ENCODE peak calls at places on chromosomes 1 and 21, in six cellular contexts. G is small intestine; H is body of pancreas; R is stimulated activated CD4-positive, alpha-beta T cell treated with anti-CD3 and anti-CD28 coated beads, Interleukin-4, amount 100 ng/mL, for 48 hours; M is activated T-helper 1 cell treated with anti-CD3 and anti-CD28 coated beads, Interleukin-12 subunit alpha, Interleukin-12 subunit beta, Interleukin-2, Interleukin-4 antibody, amounts not matched to agents 30 ng/mL and 10 ng/mL and 1 ng/mL, durations not matched to agents 14 hours and 24 hours and 36 hours; K is germinal center. E is an unnamed sample.

GRCh38 chr1:22321917-22322316 is 129.7 kb upstream of the ZBTB40 start:
- DNase-seq in G (no peak), H (no peak), R (no peak), M (no peak), K (no peak), E (no peak)

GRCh38 chr1:24673336-24673735 is 30.2 kb downstream of the SRRM1 start:
- DNase-seq in G (no peak), H (no peak), R (no peak), M (no peak), K (no peak), E (no peak)

GRCh38 chr1:12014141-12014981 is 4.9 kb upstream of the MIIP start:
- DNase-seq in G (no peak), H (no peak), R (no peak), M (no peak), K (no peak), E (no peak)

GRCh38 chr1:25971044-25971881 is 26.6 kb downstream of the PAFAH2 start:
- DNase-seq in G (peak; percentile 50), H (no peak), R (no peak), M (peak; percentile 5), K (peak; percentile 18), E (peak; percentile 15)

GRCh38 chr21:34609244-34609950 is 5.5 kb downstream of the RCAN1 start:
- DNase-seq in G (no peak), H (no peak), R (no peak), M (no peak), K (no peak), E (no peak)

GRCh38 chr1:24155011-24155782 is 12.3 kb upstream of the IL22RA1 start:
- DNase-seq in G (no peak), H (peak; percentile 83), R (no peak), M (no peak), K (no peak), E (peak; percentile 57)

GRCh38 chr21:34807146-34807880 is 138.5 kb downstream of the CLIC6 start:
- DNase-seq in G (no peak), H (no peak), R (peak; percentile 35), M (peak; percentile 54), K (no peak), E (peak; percentile 58)

GRCh38 chr1:207952617-207953542 is 42.0 kb upstream of the CD34 start:
- DNase-seq in G (no peak), H (no peak), R (no peak), M (no peak), K (no peak), E (no peak)

GRCh38 chr1:35278886-35279554 is 10.5 kb downstream of the ZMYM4 start:
- DNase-seq in G (no peak), H (no peak), R (no peak), M (no peak), K (no peak), E (no peak)

GRCh38 chr1:9340172-9340854 is 47.6 kb downstream of the SPSB1 start:
- DNase-seq in G (no peak), H (no peak), R (no peak), M (no peak), K (no peak), E (no peak)

GRCh38 chr1:24955161-24955560 is 25.1 kb upstream of the RUNX3 start:
- DNase-seq in G (peak; percentile 38), H (no peak), R (peak; percentile 49), M (peak; percentile 77), K (no peak), E (no peak)

GRCh38 chr1:87450615-87451209 is 122.0 kb downstream of the LMO4 start:
- DNase-seq in G (peak; percentile 82), H (no peak), R (no peak), M (no peak), K (no peak), E (peak; percentile 8)

GRCh38 chr1:170664828-170665617 is 1.1 kb downstream of the PRRX1 start:
- DNase-seq in G (peak; percentile 1), H (peak; percentile 29), R (no peak), M (no peak), K (no peak), E (peak; percentile 47)

GRCh38 chr1:36352141-36352909 is 28.9 kb upstream of the EVA1B start:
- DNase-seq in G (no peak), H (no peak), R (no peak), M (no peak), K (no peak), E (no peak)

GRCh38 chr1:178310685-178311105 is 186.1 kb downstream of the CLEC20A start:
- DNase-seq in G (peak; percentile 83), H (peak; percentile 45), R (no peak), M (no peak), K (peak; percentile 39), E (peak; percentile 74)